ENCODE peak calls at places on chromosomes 1 and 21, in seven cellular contexts. One of them, this sample, is unnamed.

GRCh38 chr1:198627436-198628063 is 11.3 kb upstream of the PTPRC start:
- DNase-seq in AG04450: no peak
- DNase-seq in pancreas: no peak
- DNase-seq in Peyer's patch: no peak
- DNase-seq in A549: no peak
- DNase-seq in A673: no peak
- DNase-seq in transverse colon: no peak
- DNase-seq in this sample: no peak

GRCh38 chr1:112957133-112957812 is 1.3 kb upstream of the SLC16A1 start:
- DNase-seq in transverse colon: peak
- DNase-seq in A549: peak
- DNase-seq in AG04450: peak
- DNase-seq in pancreas: no peak
- DNase-seq in Peyer's patch: no peak
- DNase-seq in A673: peak
- DNase-seq in this sample: peak

GRCh38 chr1:153540394-153541361 is at the start of gene S100A5:
- DNase-seq in transverse colon: no peak
- DNase-seq in pancreas: no peak
- DNase-seq in A673: no peak
- DNase-seq in Peyer's patch: no peak
- DNase-seq in AG04450: no peak
- DNase-seq in A549: no peak
- DNase-seq in this sample: no peak

GRCh38 chr1:184199797-184200170 is 148.3 kb downstream of the TSEN15 start:
- DNase-seq in transverse colon: no peak
- DNase-seq in AG04450: no peak
- DNase-seq in pancreas: no peak
- DNase-seq in A549: no peak
- DNase-seq in Peyer's patch: no peak
- DNase-seq in A673: no peak
- DNase-seq in this sample: no peak

GRCh38 chr1:244221961-244222360 is 170.9 kb downstream of the ZBTB18 start:
- DNase-seq in AG04450: no peak
- DNase-seq in A673: no peak
- DNase-seq in transverse colon: no peak
- DNase-seq in Peyer's patch: no peak
- DNase-seq in A549: no peak
- DNase-seq in pancreas: no peak
- DNase-seq in this sample: no peak

GRCh38 chr1:77706321-77706720 is 23.9 kb upstream of the ZZZ3 start:
- DNase-seq in A549: no peak
- DNase-seq in pancreas: no peak
- DNase-seq in Peyer's patch: no peak
- DNase-seq in transverse colon: no peak
- DNase-seq in AG04450: no peak
- DNase-seq in A673: no peak
- DNase-seq in this sample: no peak

GRCh38 chr1:16397095-16397494 is 30.1 kb downstream of the SZRD1 start:
- DNase-seq in transverse colon: no peak
- DNase-seq in Peyer's patch: no peak
- DNase-seq in A673: no peak
- DNase-seq in A549: no peak
- DNase-seq in AG04450: no peak
- DNase-seq in pancreas: no peak
- DNase-seq in this sample: no peak

GRCh38 chr1:3707298-3707938 is 44.8 kb upstream of the CCDC27 start:
- DNase-seq in A549: no peak
- DNase-seq in transverse colon: no peak
- DNase-seq in AG04450: no peak
- DNase-seq in pancreas: no peak
- DNase-seq in Peyer's patch: no peak
- DNase-seq in A673: no peak
- DNase-seq in this sample: peak

GRCh38 chr1:50110656-50111055 is 1.9 kb downstream of the ELAVL4 start:
- DNase-seq in A549: no peak
- DNase-seq in transverse colon: no peak
- DNase-seq in pancreas: no peak
- DNase-seq in AG04450: no peak
- DNase-seq in A673: no peak
- DNase-seq in Peyer's patch: no peak
- DNase-seq in this sample: no peak

GRCh38 chr21:44836666-44837471 is 19.0 kb upstream of the SUMO3 start:
- DNase-seq in pancreas: peak
- DNase-seq in AG04450: no peak
- DNase-seq in transverse colon: peak
- DNase-seq in A673: no peak
- DNase-seq in Peyer's patch: peak
- DNase-seq in A549: no peak
- DNase-seq in this sample: no peak

GRCh38 chr1:3846521-3846920 is 10.5 kb downstream of the CEP104 start:
- DNase-seq in A673: no peak
- DNase-seq in pancreas: no peak
- DNase-seq in A549: no peak
- DNase-seq in AG04450: no peak
- DNase-seq in transverse colon: no peak
- DNase-seq in Peyer's patch: no peak
- DNase-seq in this sample: no peak

GRCh38 chr1:227766015-227766634 is 30.9 kb downstream of the SNAP47 start:
- DNase-seq in pancreas: peak
- DNase-seq in Peyer's patch: peak
- DNase-seq in transverse colon: peak
- DNase-seq in AG04450: no peak
- DNase-seq in A673: no peak
- DNase-seq in A549: no peak
- DNase-seq in this sample: no peak

DNA sequence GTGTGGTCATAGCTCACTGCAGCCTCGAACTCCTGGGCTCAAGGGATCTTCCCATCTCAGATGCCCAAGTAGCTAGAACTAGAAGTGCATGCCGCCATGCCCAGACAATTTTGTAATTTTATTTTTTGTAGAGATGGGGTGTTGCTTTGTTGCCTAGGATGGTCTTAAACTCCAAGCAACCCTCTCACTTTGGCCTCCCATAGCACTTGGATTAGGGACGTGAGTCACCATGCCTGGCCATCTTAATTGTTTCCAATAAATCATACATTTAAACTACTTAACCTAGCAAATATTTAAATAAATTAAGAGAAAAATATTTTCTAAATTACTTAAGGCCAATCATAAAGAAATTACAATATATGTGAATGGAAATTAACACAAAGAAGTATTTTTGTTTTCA is 35.1 kb upstream of the ADGRL4 start:
- DNase-seq in transverse colon: no peak
- DNase-seq in AG04450: no peak
- DNase-seq in A549: no peak
- DNase-seq in A673: peak
- DNase-seq in pancreas: no peak
- DNase-seq in Peyer's patch: no peak
- DNase-seq in this sample: no peak
- H3K27ac ChIP-seq in transverse colon: no peak
- H3K27ac ChIP-seq in AG04450: no peak
- H3K27ac ChIP-seq in A549: no peak
- H3K27ac ChIP-seq in A673: no peak
- H3K27ac ChIP-seq in pancreas: no peak
- H3K27ac ChIP-seq in Peyer's patch: no peak
- H3K27ac ChIP-seq in this sample: no peak

DNA sequence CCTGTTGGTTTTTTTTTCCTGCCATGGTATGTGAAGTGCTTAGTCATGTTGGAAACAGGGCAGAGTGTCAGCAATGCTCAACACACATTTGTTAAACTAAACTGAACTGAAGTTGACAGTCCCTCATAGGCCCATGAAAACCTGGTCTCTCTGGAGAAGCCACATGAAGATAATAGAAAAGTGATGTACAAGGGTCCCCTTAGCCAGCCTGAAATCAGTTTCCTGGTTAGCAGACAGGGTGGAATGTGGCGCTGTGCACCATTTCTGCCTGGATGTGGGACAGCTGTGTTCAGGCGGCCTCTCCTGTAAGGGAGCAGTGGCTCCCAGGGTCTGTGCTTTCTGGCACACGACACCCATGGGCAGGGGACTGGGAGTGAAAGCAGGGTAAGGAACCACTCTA is 9.9 kb upstream of the CHI3L1 start:
- DNase-seq in AG04450: no peak
- DNase-seq in transverse colon: no peak
- DNase-seq in A673: no peak
- DNase-seq in Peyer's patch: no peak
- DNase-seq in A549: no peak
- DNase-seq in pancreas: no peak
- DNase-seq in this sample: no peak
- TF ChIP-seq CTCF in AG04450: peak
- TF ChIP-seq CTCF in transverse colon: no peak
- TF ChIP-seq CTCF in A673: no peak
- TF ChIP-seq CTCF in Peyer's patch: no peak
- TF ChIP-seq CTCF in A549: no peak
- TF ChIP-seq CTCF in pancreas: no peak
- TF ChIP-seq CTCF in this sample: no peak

GRCh38 chr1:110165761-110166231 is 15.5 kb downstream of the SLC6A17 start:
- DNase-seq in transverse colon: no peak
- DNase-seq in pancreas: no peak
- DNase-seq in A673: no peak
- DNase-seq in A549: no peak
- DNase-seq in AG04450: no peak
- DNase-seq in Peyer's patch: no peak
- DNase-seq in this sample: no peak
- H3K27ac ChIP-seq in transverse colon: no peak
- H3K27ac ChIP-seq in pancreas: no peak
- H3K27ac ChIP-seq in A673: no peak
- H3K27ac ChIP-seq in A549: no peak
- H3K27ac ChIP-seq in AG04450: no peak
- H3K27ac ChIP-seq in Peyer's patch: no peak
- H3K27ac ChIP-seq in this sample: no peak

DNA sequence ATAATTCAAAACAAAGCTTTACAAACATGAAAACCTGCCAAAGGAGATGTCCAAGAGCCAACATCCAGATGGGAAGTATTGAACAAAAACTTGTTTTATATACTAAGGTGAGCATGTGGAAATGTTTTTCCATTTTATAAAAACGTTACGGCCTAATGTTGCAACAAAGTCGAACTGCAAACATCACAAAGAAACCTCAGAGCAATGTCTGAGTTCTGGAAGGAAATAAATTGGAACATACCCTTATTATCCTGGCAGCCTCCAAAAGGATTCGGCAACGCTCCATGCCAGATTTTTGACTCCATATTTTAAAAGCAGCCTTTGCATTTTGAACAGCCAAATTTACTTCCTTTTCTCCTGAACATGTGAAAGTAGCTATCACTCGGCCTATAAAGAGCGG is 3.4 kb downstream of the ALDH9A1 start:
- DNase-seq in transverse colon: no peak
- DNase-seq in Peyer's patch: no peak
- DNase-seq in A673: no peak
- DNase-seq in A549: no peak
- DNase-seq in pancreas: no peak
- DNase-seq in AG04450: no peak
- DNase-seq in this sample: no peak
- TF ChIP-seq CTCF in transverse colon: no peak
- TF ChIP-seq CTCF in Peyer's patch: no peak
- TF ChIP-seq CTCF in A673: no peak
- TF ChIP-seq CTCF in A549: no peak
- TF ChIP-seq CTCF in pancreas: no peak
- TF ChIP-seq CTCF in AG04450: no peak
- TF ChIP-seq CTCF in this sample: no peak

DNA sequence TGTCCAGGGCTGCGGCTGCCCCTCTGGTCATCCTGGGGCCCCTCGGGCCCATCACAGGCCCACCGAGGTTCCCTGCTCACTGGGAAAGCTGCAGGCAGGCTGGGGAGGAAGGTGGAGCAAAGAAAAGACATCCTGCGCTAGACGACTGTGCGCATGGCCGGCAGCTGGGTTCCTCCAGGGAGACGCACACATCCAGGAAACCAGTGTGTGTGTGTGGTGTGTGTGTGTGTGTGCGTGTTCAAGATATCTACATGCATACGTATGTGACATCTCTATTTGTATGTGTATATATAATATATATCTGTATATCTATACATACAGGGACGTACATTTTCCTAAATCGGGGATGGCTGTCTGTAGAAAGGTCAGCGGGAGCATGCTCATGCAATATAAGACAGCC is 63.7 kb downstream of the ACOT7 start:
- DNase-seq in AG04450: peak
- DNase-seq in A549: no peak
- DNase-seq in pancreas: no peak
- DNase-seq in Peyer's patch: no peak
- DNase-seq in transverse colon: no peak
- DNase-seq in A673: no peak
- DNase-seq in this sample: no peak
- H3K27ac ChIP-seq in AG04450: peak
- H3K27ac ChIP-seq in A549: no peak
- H3K27ac ChIP-seq in pancreas: no peak
- H3K27ac ChIP-seq in Peyer's patch: no peak
- H3K27ac ChIP-seq in transverse colon: peak
- H3K27ac ChIP-seq in A673: no peak
- H3K27ac ChIP-seq in this sample: peak

DNA sequence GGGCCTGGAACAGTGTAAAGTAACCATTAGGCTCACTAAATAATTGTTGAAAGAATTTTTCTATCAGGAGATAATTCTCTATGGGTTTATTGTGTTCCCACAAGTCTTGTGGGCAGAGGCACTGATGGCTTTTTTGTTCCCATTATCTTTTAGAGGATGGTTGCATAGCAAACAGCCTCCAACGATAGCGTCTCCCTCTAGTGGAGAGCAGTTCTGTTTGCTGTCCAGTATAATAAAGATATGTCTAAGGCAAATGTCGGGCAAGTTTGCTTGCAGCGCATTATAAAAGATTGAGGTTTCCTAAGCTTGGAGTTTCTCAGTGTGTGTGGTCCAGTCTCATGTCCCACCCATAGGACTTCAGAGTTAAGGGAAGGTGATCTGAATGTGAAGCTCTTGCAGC is 1.3 kb upstream of the SLC6A17 start:
- DNase-seq in A549: peak
- DNase-seq in AG04450: no peak
- DNase-seq in A673: peak
- DNase-seq in transverse colon: no peak
- DNase-seq in pancreas: no peak
- DNase-seq in Peyer's patch: no peak
- DNase-seq in this sample: no peak
- TF ChIP-seq CTCF in A549: peak
- TF ChIP-seq CTCF in AG04450: peak
- TF ChIP-seq CTCF in A673: peak
- TF ChIP-seq CTCF in transverse colon: no peak
- TF ChIP-seq CTCF in pancreas: no peak
- TF ChIP-seq CTCF in Peyer's patch: no peak
- TF ChIP-seq CTCF in this sample: no peak

This sample was measured in RWPE1.